ENCODE peak calls at places on chromosomes 13 and 19, in ten cellular contexts. G, B, C, H, V, U, X, O, Q and L are unnamed samples.

GRCh38 chr19:16429066-16429758 is 42.6 kb downstream of the EPS15L1 start:
- DNase-seq in G (no peak), B (peak; percentile 74), C (no peak), H (no peak), V (no peak), U (no peak), X (peak; percentile 86), O (peak; percentile 8), Q (no peak), L (peak; percentile 28)

GRCh38 chr13:59461411-59461810 is 702.3 kb downstream of the DIAPH3 start:
- DNase-seq in G (no peak), B (no peak), C (no peak), H (no peak), V (no peak), U (no peak), X (no peak), O (no peak), Q (no peak), L (no peak)

GRCh38 chr13:64529874-64530485 is 2700.2 kb downstream of the PCDH9 start:
- DNase-seq in G (no peak), B (no peak), C (peak; percentile 71), H (no peak), V (peak; percentile 0), U (no peak), X (peak; percentile 17), O (peak; percentile 30), Q (peak; percentile 17), L (no peak)

GRCh38 chr19:13262450-13262849 is 112.2 kb downstream of the IER2 start:
- DNase-seq in G (no peak), B (no peak), C (no peak), H (no peak), V (peak; percentile 70), U (peak; percentile 36), X (peak; percentile 59), O (peak; percentile 88), Q (peak; percentile 74), L (no peak)

GRCh38 chr19:44774614-44775013 is 3.1 kb upstream of the CBLC start:
- DNase-seq in G (no peak), B (no peak), C (no peak), H (no peak), V (no peak), U (no peak), X (no peak), O (peak; percentile 9), Q (no peak), L (no peak)

GRCh38 chr19:32671883-32672282 is 3.1 kb downstream of the ANKRD27 start:
- DNase-seq in G (no peak), B (no peak), C (no peak), H (no peak), V (no peak), U (peak; percentile 51), X (no peak), O (no peak), Q (peak; percentile 42), L (no peak)

GRCh38 chr13:112857914-112858490 is 111.0 kb upstream of the MCF2L start:
- DNase-seq in G (no peak), B (no peak), C (peak; percentile 26), H (no peak), V (no peak), U (no peak), X (no peak), O (no peak), Q (no peak), L (no peak)

GRCh38 chr13:23469901-23470525 is 36.5 kb upstream of the SACS start:
- DNase-seq in G (no peak), B (no peak), C (peak; percentile 59), H (no peak), V (no peak), U (peak; percentile 73), X (no peak), O (no peak), Q (peak; percentile 39), L (no peak)

GRCh38 chr19:13095934-13096890 is 6.4 kb downstream of the LYL1 start:
- DNase-seq in G (peak; percentile 65), B (no peak), C (peak; percentile 92), H (no peak), V (no peak), U (no peak), X (no peak), O (peak; percentile 46), Q (no peak), L (no peak)

GRCh38 chr19:7227735-7228134 is 66.5 kb downstream of the INSR start:
- DNase-seq in G (no peak), B (no peak), C (no peak), H (no peak), V (no peak), U (no peak), X (no peak), O (no peak), Q (no peak), L (no peak)

GRCh38 chr13:38386421-38386820 is 36.8 kb downstream of the UFM1 start:
- DNase-seq in G (no peak), B (no peak), C (no peak), H (no peak), V (no peak), U (peak; percentile 27), X (peak; percentile 91), O (no peak), Q (peak; percentile 60), L (no peak)
- H3K4me3 ChIP-seq in G (no peak overlapping the region), B (no peak overlapping the region), C (no peak overlapping the region), H (no peak overlapping the region), V (no peak overlapping the region), U (no peak overlapping the region), X (no peak overlapping the region), O (no peak overlapping the region), Q (no peak overlapping the region), L (no peak overlapping the region)

GRCh38 chr13:110300090-110300815 is 6.7 kb downstream of the COL4A1 start:
- DNase-seq in G (no peak), B (no peak), C (no peak), H (no peak), V (no peak), U (no peak), X (no peak), O (no peak), Q (no peak), L (no peak)

GRCh38 chr13:110298566-110299321 is 8.2 kb downstream of the COL4A1 start:
- DNase-seq in G (no peak), B (no peak), C (peak; percentile 76), H (no peak), V (peak; percentile 3), U (no peak), X (no peak), O (no peak), Q (peak; percentile 69), L (peak; percentile 87)

GRCh38 chr13:110297011-110297410 is 9.9 kb downstream of the COL4A1 start:
- DNase-seq in G (no peak), B (no peak), C (peak; percentile 81), H (no peak), V (no peak), U (no peak), X (no peak), O (no peak), Q (no peak), L (peak; percentile 76)

GRCh38 chr13:110297771-110298170 is 9.2 kb downstream of the COL4A1 start:
- DNase-seq in G (no peak), B (no peak), C (no peak), H (no peak), V (no peak), U (no peak), X (no peak), O (no peak), Q (peak; percentile 72), L (no peak)

GRCh38 chr13:110298221-110298565 is 8.8 kb downstream of the COL4A1 start:
- DNase-seq in G (no peak), B (no peak), C (no peak), H (no peak), V (no peak), U (no peak), X (no peak), O (no peak), Q (peak; percentile 58), L (no peak)
- H3K4me3 ChIP-seq in G (no peak overlapping the region), B (no peak overlapping the region), C (no peak overlapping the region), H (no peak overlapping the region), V (no peak overlapping the region), U (no peak overlapping the region), X (no peak overlapping the region), O (no peak overlapping the region), Q (peak overlapping the region; percentile 33), L (no peak overlapping the region)

GRCh38 chr13:41459754-41460111 is 2.4 kb downstream of the RGCC start:
- DNase-seq in G (no peak), B (no peak), C (no peak), H (no peak), V (peak; percentile 24), U (no peak), X (no peak), O (no peak), Q (no peak), L (no peak)

GRCh38 chr13:41460930-41461329 is 3.6 kb downstream of the RGCC start:
- DNase-seq in G (no peak), B (no peak), C (no peak), H (no peak), V (no peak), U (no peak), X (no peak), O (no peak), Q (no peak), L (no peak)

GRCh38 chr13:41458187-41458938 is 1.0 kb downstream of the RGCC start:
- DNase-seq in G (no peak), B (no peak), C (peak; percentile 74), H (no peak), V (peak; percentile 74), U (peak; percentile 20), X (peak; percentile 53), O (peak; percentile 15), Q (no peak), L (peak; percentile 32)

GRCh38 chr13:41457589-41458186 is 338 bp downstream of the RGCC start:
- DNase-seq in G (no peak), B (no peak), C (peak; percentile 66), H (no peak), V (peak; percentile 61), U (no peak), X (no peak), O (no peak), Q (no peak), L (no peak)

DNA sequence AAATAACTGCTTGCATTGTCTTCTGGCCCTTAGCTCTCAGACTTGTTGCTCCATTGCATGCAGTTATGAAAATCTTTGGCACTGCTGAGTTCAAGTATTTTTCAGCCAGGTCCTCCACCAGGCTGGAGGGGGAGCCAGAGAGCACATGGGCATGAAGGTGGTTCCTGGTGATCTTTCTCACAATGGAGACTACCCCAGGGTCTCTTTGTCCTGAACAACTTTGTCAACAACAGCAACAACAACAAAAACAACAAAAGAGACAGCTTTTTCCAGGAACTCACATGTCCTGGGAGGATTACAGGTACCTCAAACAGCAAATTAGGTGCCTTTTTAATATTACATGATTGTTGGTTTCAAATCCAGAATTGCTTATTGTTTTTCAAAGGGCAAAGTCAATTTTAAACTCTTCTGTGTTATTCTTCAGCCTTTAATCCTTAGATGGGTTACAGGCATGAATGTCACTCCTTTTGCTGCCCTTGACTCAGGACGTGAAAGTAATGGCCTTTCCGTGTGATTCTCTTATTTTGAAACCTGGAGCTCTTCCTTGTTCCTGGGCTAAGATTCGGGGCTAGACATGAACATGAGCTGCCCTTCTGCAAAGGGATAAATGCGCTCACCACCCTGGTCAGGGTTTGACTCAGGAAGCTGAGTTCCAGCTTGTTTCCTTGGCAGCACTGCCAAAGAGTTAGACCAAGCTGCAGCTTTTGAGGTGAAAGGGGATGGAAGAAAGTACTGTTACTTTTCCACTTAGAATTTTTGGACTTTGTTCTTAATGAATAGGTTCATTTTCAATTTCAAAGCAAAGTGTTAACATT is 1.8 kb downstream of the RGCC start:
- DNase-seq in G (no peak), B (no peak), C (peak; percentile 74), H (peak; percentile 50), V (peak; percentile 88), U (peak; percentile 29), X (peak; percentile 75), O (peak; percentile 59), Q (peak; percentile 82), L (peak; percentile 64)
- H3K4me3 ChIP-seq in G (peak overlapping the region; percentile 49), B (peak overlapping the region; percentile 66), C (peak overlapping the region; percentile 74), H (peak overlapping the region; percentile 93), V (peak overlapping the region; percentile 94), U (peak overlapping the region; percentile 57), X (peak overlapping the region; percentile 53), O (peak overlapping the region; percentile 78), Q (peak overlapping the region; percentile 70), L (peak overlapping the region; percentile 60)

GRCh38 chr19:4868286-4868834 is 893 bp upstream of the PLIN3 start:
- DNase-seq in G (no peak), B (no peak), C (no peak), H (no peak), V (no peak), U (no peak), X (no peak), O (no peak), Q (no peak), L (no peak)
- H3K4me3 ChIP-seq in G (no peak overlapping the region), B (no peak overlapping the region), C (no peak overlapping the region), H (peak overlapping the region; percentile 72), V (peak overlapping the region; percentile 37), U (no peak overlapping the region), X (no peak overlapping the region), O (no peak overlapping the region), Q (no peak overlapping the region), L (no peak overlapping the region)